ENCODE peak calls at places on chromosomes 3 and 15, in four cellular contexts. X is AG08395, G is cardiac muscle cell, N is T-helper 9 cell. B is an unnamed sample.

GRCh38 chr15:65528461-65529060 is 1.7 kb upstream of the HACD3 start:
- DNase-seq in N (no peak), X (no peak), G (no peak), B (no peak)

GRCh38 chr3:126267169-126267975 is 87.0 kb upstream of the ALDH1L1 start:
- DNase-seq in N (no peak), X (peak; percentile 88), G (peak; percentile 98), B (peak; percentile 91)

GRCh38 chr3:58222161-58222724 is 11.5 kb upstream of the DNASE1L3 start:
- DNase-seq in G (no peak), N (no peak), X (no peak), B (no peak)

GRCh38 chr15:29770796-29771195 is 51.5 kb downstream of the TJP1 start:
- DNase-seq in X (no peak), G (no peak), N (no peak), B (no peak)

GRCh38 chr3:42802876-42803799 is 1.2 kb downstream of the HIGD1A start:
- DNase-seq in X (peak; percentile 18), N (no peak), G (no peak), B (no peak)

GRCh38 chr3:11059090-11059798 is 66.7 kb downstream of the SLC6A1 start:
- DNase-seq in G (peak; percentile 80), N (no peak), X (peak; percentile 84), B (peak; percentile 6)

GRCh38 chr3:109731639-109732473 is 394.5 kb upstream of the DPPA4 start:
- DNase-seq in X (peak; percentile 48), N (peak; percentile 44), G (peak; percentile 79), B (peak; percentile 12)

GRCh38 chr3:159711560-159712333 is 276.9 kb upstream of the IL12A start:
- DNase-seq in X (peak; percentile 93), N (no peak), G (peak; percentile 95), B (peak; percentile 83)

GRCh38 chr3:184993394-184993793 is 159.5 kb downstream of the C3orf70 start:
- DNase-seq in G (peak; percentile 7), X (no peak), N (no peak), B (no peak)

GRCh38 chr3:122727766-122728165 is 47.1 kb downstream of the PARP14 start:
- DNase-seq in N (no peak), G (no peak), X (no peak), B (no peak)

GRCh38 chr3:58630081-58630709 is 36.4 kb downstream of the FAM3D start:
- DNase-seq in G (peak; percentile 77), X (peak; percentile 56), N (peak; percentile 39), B (no peak)

GRCh38 chr3:184808021-184808420 is 3.9 kb upstream of the VPS8 start:
- DNase-seq in X (no peak), N (no peak), G (peak; percentile 8), B (no peak)

GRCh38 chr15:100944237-100944875 is 25.2 kb downstream of the LRRK1 start:
- DNase-seq in X (no peak), G (peak; percentile 18), N (no peak), B (no peak)

GRCh38 chr3:178841011-178841410 is 230.6 kb downstream of the ZMAT3 start:
- DNase-seq in X (no peak), G (no peak), N (no peak), B (no peak)

GRCh38 chr15:81235781-81236507 is 39.3 kb downstream of the IL16 start:
- DNase-seq in N (no peak), X (peak; percentile 93), G (peak; percentile 96), B (peak; percentile 89)

GRCh38 chr3:120147072-120147871 is 53.0 kb upstream of the GSK3B start:
- DNase-seq in G (no peak), X (no peak), N (peak; percentile 23), B (no peak)

GRCh38 chr15:50685191-50685975 is 1.2 kb downstream of the TRPM7 start:
- DNase-seq in G (peak; percentile 25), N (no peak), X (no peak), B (no peak)

GRCh38 chr3:23612296-23612891 is 193.4 kb upstream of the UBE2E1 start:
- DNase-seq in N (no peak), G (peak; percentile 46), X (no peak), B (no peak)

GRCh38 chr3:98331329-98331728 is 22.3 kb upstream of the OR5K4 start:
- DNase-seq in X (no peak), G (no peak), N (no peak), B (no peak)

GRCh38 chr15:63372018-63372705 is 9.5 kb downstream of the CA12 start:
- DNase-seq in G (peak; percentile 94), X (peak; percentile 94), N (no peak), B (peak; percentile 95)

GRCh38 chr3:111173328-111173900 is 101.8 kb downstream of the NECTIN3 start:
- DNase-seq in X (no peak), G (no peak), N (no peak), B (no peak)

GRCh38 chr3:58988041-58988440 is 61.8 kb downstream of the CFAP20DC start:
- DNase-seq in G (no peak), X (no peak), N (no peak), B (no peak)

GRCh38 chr3:30908466-30909037 is 14.1 kb upstream of the GADL1 start:
- DNase-seq in N (no peak), X (no peak), G (no peak), B (no peak)

GRCh38 chr15:99731336-99732267 is 1.6 kb downstream of the LYSMD4 start:
- DNase-seq in N (no peak), X (no peak), G (peak; percentile 35), B (no peak)

GRCh38 chr3:131544557-131544956 is 41.8 kb upstream of the MRPL3 start:
- DNase-seq in N (no peak), G (no peak), X (no peak), B (no peak)

GRCh38 chr3:190414297-190414696 is 26.3 kb downstream of the CLDN16 start:
- DNase-seq in N (no peak), X (no peak), G (no peak), B (no peak)

GRCh38 chr3:2697589-2697988 is 412.6 kb downstream of the IL5RA start:
- DNase-seq in X (no peak), G (no peak), N (no peak), B (no peak)

GRCh38 chr3:45035441-45036301 is 9.6 kb downstream of the CLEC3B start:
- DNase-seq in N (no peak), X (no peak), G (peak; percentile 46), B (no peak)

GRCh38 chr3:112038863-112039262 is 4.3 kb downstream of the TMPRSS7 start:
- DNase-seq in X (no peak), N (no peak), G (peak; percentile 14), B (no peak)

GRCh38 chr3:9400626-9401025 is 3.2 kb downstream of the SETD5 start:
- DNase-seq in N (no peak), G (no peak), X (no peak), B (no peak)

GRCh38 chr3:76933245-76933644 is 106.7 kb upstream of the ROBO2 start:
- DNase-seq in X (no peak), N (no peak), G (no peak), B (no peak)

GRCh38 chr3:60956729-60957128 is 294.5 kb downstream of the FHIT start:
- DNase-seq in X (no peak), G (no peak), N (no peak), B (no peak)

GRCh38 chr15:35019401-35020327 is 31.6 kb upstream of the ZNF770 start:
- DNase-seq in N (no peak), X (no peak), G (peak; percentile 72), B (no peak)

GRCh38 chr3:184872200-184872599 is 60.2 kb downstream of the VPS8 start:
- DNase-seq in X (no peak), G (no peak), N (no peak), B (no peak)

GRCh38 chr3:97613139-97613538 is 151.4 kb upstream of the ARL6 start:
- DNase-seq in N (no peak), X (no peak), G (no peak), B (no peak)

GRCh38 chr3:74642876-74643275 is 28.4 kb upstream of the CNTN3 start:
- DNase-seq in N (no peak), X (no peak), G (no peak), B (no peak)

B was measured in GM04503.